ENCODE peak calls at places on chromosomes 7 and 10, in nine cellular contexts. L is gastrocnemius medialis; A is astrocyte of the spinal cord; H is Karpas-422; F is NCI-H345; I is A549; Z is activated CD4-positive, alpha-beta T cell treated with anti-CD3 and anti-CD28 coated beads, Interleukin-2, amount 10 ng/mL, durations not matched to agents 7 days and 5 days; W is glutamatergic neuron; R is ACHN. G is an unnamed sample.

GRCh38 chr10:3592424-3592823 is 192.6 kb downstream of the KLF6 start:
- DNase-seq in R (no peak), L (no peak), F (no peak), W (no peak), I (peak), A (no peak), H (no peak), Z (no peak), G (no peak)

GRCh38 chr10:78039743-78040142 is 6.1 kb downstream of the RPS24 start:
- DNase-seq in H (no peak), Z (no peak), R (no peak), L (no peak), W (no peak), F (no peak), A (no peak), I (no peak), G (no peak)

GRCh38 chr10:79336739-79337138 is 10.5 kb upstream of the PPIF start:
- DNase-seq in F (peak), Z (no peak), A (peak), W (no peak), H (no peak), L (no peak), R (no peak), I (no peak), G (no peak)

GRCh38 chr7:137091396-137091795 is 222.9 kb downstream of the CHRM2 start:
- DNase-seq in W (no peak), R (no peak), A (peak), Z (no peak), H (no peak), I (no peak), L (no peak), F (no peak), G (no peak)

GRCh38 chr10:80530251-80530650 is 7.5 kb upstream of the SH2D4B start:
- DNase-seq in W (no peak), F (no peak), A (no peak), R (peak), H (peak), Z (peak), I (peak), L (no peak), G (no peak)

GRCh38 chr7:76372984-76373833 is 14.4 kb upstream of the YWHAG start:
- DNase-seq in F (no peak), I (peak), L (no peak), A (peak), R (peak), H (no peak), W (no peak), Z (no peak), G (no peak)

GRCh38 chr7:30869794-30870491 is 41.7 kb upstream of the AQP1 start:
- DNase-seq in H (no peak), I (no peak), L (no peak), R (peak), F (peak), Z (no peak), W (no peak), A (no peak), G (no peak)

GRCh38 chr10:89295597-89295996 is 6.2 kb upstream of the IFIT2 start:
- DNase-seq in A (peak), L (no peak), R (no peak), I (no peak), F (no peak), W (no peak), H (no peak), Z (no peak), G (no peak)

GRCh38 chr10:133401500-133401899 is 7.5 kb downstream of the MTG1 start:
- DNase-seq in L (no peak), H (no peak), I (no peak), F (no peak), R (no peak), W (no peak), A (no peak), Z (no peak), G (no peak)

GRCh38 chr7:45881759-45882464 is 6.4 kb upstream of the IGFBP1 start:
- DNase-seq in R (no peak), W (no peak), I (peak), A (peak), H (no peak), L (no peak), Z (no peak), F (no peak), G (peak)

GRCh38 chr7:128427289-128427891 is 17.6 kb upstream of the IMPDH1 start:
- DNase-seq in A (peak), W (peak), F (peak), I (peak), Z (peak), H (peak), R (peak), L (no peak), G (peak)

G was measured in HuH-7.